ENCODE peak calls at places on chromosome 11, in five cellular contexts. One of them, this sample, is unnamed.

GRCh38 chr11:65718964-65719492 is 1.6 kb downstream of the RNASEH2C start:
- DNase-seq in hypothalamus: no peak
- DNase-seq in GM04504: no peak
- DNase-seq in activated CD8-positive, alpha-beta memory T cell treated with anti-CD3 and anti-CD28 coated beads, Interleukin-2, amount 50 U/mL, for 4 hours: no peak
- DNase-seq in naive B cell: no peak
- DNase-seq in this sample: no peak

GRCh38 chr11:96313163-96313562 is 29.8 kb downstream of the MAML2 start:
- DNase-seq in activated CD8-positive, alpha-beta memory T cell treated with anti-CD3 and anti-CD28 coated beads, Interleukin-2, amount 50 U/mL, for 4 hours: no peak
- DNase-seq in naive B cell: no peak
- DNase-seq in GM04504: no peak
- DNase-seq in hypothalamus: no peak
- DNase-seq in this sample: no peak

GRCh38 chr11:23236846-23237550 is 376.7 kb upstream of the CCDC179 start:
- DNase-seq in activated CD8-positive, alpha-beta memory T cell treated with anti-CD3 and anti-CD28 coated beads, Interleukin-2, amount 50 U/mL, for 4 hours: no peak
- DNase-seq in GM04504: peak; percentile 35
- DNase-seq in hypothalamus: no peak
- DNase-seq in naive B cell: no peak
- DNase-seq in this sample: peak; percentile 47

GRCh38 chr11:19728436-19728835 is 15.8 kb downstream of the NAV2 start:
- DNase-seq in naive B cell: no peak
- DNase-seq in hypothalamus: no peak
- DNase-seq in activated CD8-positive, alpha-beta memory T cell treated with anti-CD3 and anti-CD28 coated beads, Interleukin-2, amount 50 U/mL, for 4 hours: no peak
- DNase-seq in GM04504: peak; percentile 56
- DNase-seq in this sample: peak; percentile 53

GRCh38 chr11:128733440-128734115 is 39.7 kb downstream of the FLI1 start:
- DNase-seq in activated CD8-positive, alpha-beta memory T cell treated with anti-CD3 and anti-CD28 coated beads, Interleukin-2, amount 50 U/mL, for 4 hours: no peak
- DNase-seq in hypothalamus: no peak
- DNase-seq in naive B cell: no peak
- DNase-seq in GM04504: no peak
- DNase-seq in this sample: no peak

GRCh38 chr11:57648791-57649735 is 649 bp downstream of the YPEL4 start:
- DNase-seq in GM04504: no peak
- DNase-seq in hypothalamus: peak; percentile 54
- DNase-seq in activated CD8-positive, alpha-beta memory T cell treated with anti-CD3 and anti-CD28 coated beads, Interleukin-2, amount 50 U/mL, for 4 hours: no peak
- DNase-seq in naive B cell: no peak
- DNase-seq in this sample: no peak

GRCh38 chr11:13105237-13105844 is 96.2 kb downstream of the RASSF10 start:
- DNase-seq in naive B cell: no peak
- DNase-seq in activated CD8-positive, alpha-beta memory T cell treated with anti-CD3 and anti-CD28 coated beads, Interleukin-2, amount 50 U/mL, for 4 hours: no peak
- DNase-seq in GM04504: no peak
- DNase-seq in hypothalamus: no peak
- DNase-seq in this sample: no peak

GRCh38 chr11:96287796-96288439 is 55.1 kb downstream of the MAML2 start:
- DNase-seq in activated CD8-positive, alpha-beta memory T cell treated with anti-CD3 and anti-CD28 coated beads, Interleukin-2, amount 50 U/mL, for 4 hours: no peak
- DNase-seq in naive B cell: no peak
- DNase-seq in hypothalamus: no peak
- DNase-seq in GM04504: no peak
- DNase-seq in this sample: no peak

GRCh38 chr11:95922099-95922498 is 1.8 kb downstream of the MTMR2 start:
- DNase-seq in GM04504: no peak
- DNase-seq in hypothalamus: no peak
- DNase-seq in naive B cell: no peak
- DNase-seq in activated CD8-positive, alpha-beta memory T cell treated with anti-CD3 and anti-CD28 coated beads, Interleukin-2, amount 50 U/mL, for 4 hours: no peak
- DNase-seq in this sample: no peak

GRCh38 chr11:74677131-74677530 is 54.1 kb downstream of the CHRDL2 start:
- DNase-seq in activated CD8-positive, alpha-beta memory T cell treated with anti-CD3 and anti-CD28 coated beads, Interleukin-2, amount 50 U/mL, for 4 hours: no peak
- DNase-seq in naive B cell: no peak
- DNase-seq in GM04504: no peak
- DNase-seq in hypothalamus: no peak
- DNase-seq in this sample: no peak

GRCh38 chr11:26896716-26897115 is 97.2 kb upstream of the FIBIN start:
- DNase-seq in hypothalamus: no peak
- DNase-seq in naive B cell: no peak
- DNase-seq in GM04504: peak; percentile 10
- DNase-seq in activated CD8-positive, alpha-beta memory T cell treated with anti-CD3 and anti-CD28 coated beads, Interleukin-2, amount 50 U/mL, for 4 hours: no peak
- DNase-seq in this sample: no peak

GRCh38 chr11:46006418-46007070 is 84.1 kb downstream of the LARGE2 start:
- DNase-seq in GM04504: no peak
- DNase-seq in activated CD8-positive, alpha-beta memory T cell treated with anti-CD3 and anti-CD28 coated beads, Interleukin-2, amount 50 U/mL, for 4 hours: no peak
- DNase-seq in naive B cell: peak; percentile 58
- DNase-seq in hypothalamus: no peak
- DNase-seq in this sample: no peak

GRCh38 chr11:63846897-63847296 is 8.0 kb downstream of the MARK2 start:
- DNase-seq in naive B cell: no peak
- DNase-seq in hypothalamus: no peak
- DNase-seq in activated CD8-positive, alpha-beta memory T cell treated with anti-CD3 and anti-CD28 coated beads, Interleukin-2, amount 50 U/mL, for 4 hours: no peak
- DNase-seq in GM04504: no peak
- DNase-seq in this sample: no peak

GRCh38 chr11:33319965-33320813 is 63.0 kb downstream of the HIPK3 start:
- DNase-seq in activated CD8-positive, alpha-beta memory T cell treated with anti-CD3 and anti-CD28 coated beads, Interleukin-2, amount 50 U/mL, for 4 hours: no peak
- DNase-seq in naive B cell: no peak
- DNase-seq in hypothalamus: no peak
- DNase-seq in GM04504: no peak
- DNase-seq in this sample: no peak

GRCh38 chr11:131511794-131512193 is 141.4 kb downstream of the NTM start:
- DNase-seq in hypothalamus: no peak
- DNase-seq in GM04504: no peak
- DNase-seq in naive B cell: no peak
- DNase-seq in activated CD8-positive, alpha-beta memory T cell treated with anti-CD3 and anti-CD28 coated beads, Interleukin-2, amount 50 U/mL, for 4 hours: no peak
- DNase-seq in this sample: no peak

GRCh38 chr11:10413268-10413667 is 41.8 kb upstream of the AMPD3 start:
- DNase-seq in activated CD8-positive, alpha-beta memory T cell treated with anti-CD3 and anti-CD28 coated beads, Interleukin-2, amount 50 U/mL, for 4 hours: peak; percentile 38
- DNase-seq in GM04504: no peak
- DNase-seq in hypothalamus: peak; percentile 63
- DNase-seq in naive B cell: peak; percentile 57
- DNase-seq in this sample: no peak

GRCh38 chr11:125025968-125026367 is 37.1 kb upstream of the SLC37A2 start:
- DNase-seq in activated CD8-positive, alpha-beta memory T cell treated with anti-CD3 and anti-CD28 coated beads, Interleukin-2, amount 50 U/mL, for 4 hours: no peak
- DNase-seq in hypothalamus: no peak
- DNase-seq in GM04504: no peak
- DNase-seq in naive B cell: no peak
- DNase-seq in this sample: no peak

GRCh38 chr11:3849297-3849874 is 6.1 kb upstream of the STIM1 start:
- DNase-seq in naive B cell: peak; percentile 64
- DNase-seq in GM04504: no peak
- DNase-seq in hypothalamus: no peak
- DNase-seq in activated CD8-positive, alpha-beta memory T cell treated with anti-CD3 and anti-CD28 coated beads, Interleukin-2, amount 50 U/mL, for 4 hours: peak; percentile 50
- DNase-seq in this sample: peak; percentile 9

GRCh38 chr11:123454060-123454651 is 24.1 kb downstream of the GRAMD1B start:
- DNase-seq in GM04504: no peak
- DNase-seq in naive B cell: no peak
- DNase-seq in activated CD8-positive, alpha-beta memory T cell treated with anti-CD3 and anti-CD28 coated beads, Interleukin-2, amount 50 U/mL, for 4 hours: peak; percentile 42
- DNase-seq in hypothalamus: no peak
- DNase-seq in this sample: no peak

GRCh38 chr11:126468102-126468521 is 112.6 kb downstream of the ST3GAL4 start:
- DNase-seq in GM04504: no peak
- DNase-seq in naive B cell: no peak
- DNase-seq in activated CD8-positive, alpha-beta memory T cell treated with anti-CD3 and anti-CD28 coated beads, Interleukin-2, amount 50 U/mL, for 4 hours: no peak
- DNase-seq in hypothalamus: no peak
- DNase-seq in this sample: no peak

GRCh38 chr11:129445226-129445625 is 69.6 kb downstream of the BARX2 start:
- DNase-seq in hypothalamus: no peak
- DNase-seq in activated CD8-positive, alpha-beta memory T cell treated with anti-CD3 and anti-CD28 coated beads, Interleukin-2, amount 50 U/mL, for 4 hours: no peak
- DNase-seq in GM04504: no peak
- DNase-seq in naive B cell: no peak
- DNase-seq in this sample: no peak

GRCh38 chr11:124917115-124917637 is 1.9 kb upstream of the HEPN1 start:
- DNase-seq in hypothalamus: peak; percentile 76
- DNase-seq in naive B cell: no peak
- DNase-seq in GM04504: no peak
- DNase-seq in activated CD8-positive, alpha-beta memory T cell treated with anti-CD3 and anti-CD28 coated beads, Interleukin-2, amount 50 U/mL, for 4 hours: no peak
- DNase-seq in this sample: no peak

GRCh38 chr11:126997641-126998040 is 2.9 kb downstream of the KIRREL3 start:
- DNase-seq in activated CD8-positive, alpha-beta memory T cell treated with anti-CD3 and anti-CD28 coated beads, Interleukin-2, amount 50 U/mL, for 4 hours: no peak
- DNase-seq in GM04504: no peak
- DNase-seq in naive B cell: no peak
- DNase-seq in hypothalamus: no peak
- DNase-seq in this sample: no peak

GRCh38 chr11:60563553-60564235 is 48.5 kb downstream of the MS4A13 start:
- DNase-seq in GM04504: no peak
- DNase-seq in naive B cell: no peak
- DNase-seq in activated CD8-positive, alpha-beta memory T cell treated with anti-CD3 and anti-CD28 coated beads, Interleukin-2, amount 50 U/mL, for 4 hours: no peak
- DNase-seq in hypothalamus: no peak
- DNase-seq in this sample: no peak

GRCh38 chr11:107741044-107741823 is 29.4 kb upstream of the SLN start:
- DNase-seq in GM04504: no peak
- DNase-seq in activated CD8-positive, alpha-beta memory T cell treated with anti-CD3 and anti-CD28 coated beads, Interleukin-2, amount 50 U/mL, for 4 hours: no peak
- DNase-seq in hypothalamus: no peak
- DNase-seq in naive B cell: no peak
- DNase-seq in this sample: no peak

GRCh38 chr11:74004694-74005615 is 3.9 kb downstream of the UCP3 start:
- DNase-seq in activated CD8-positive, alpha-beta memory T cell treated with anti-CD3 and anti-CD28 coated beads, Interleukin-2, amount 50 U/mL, for 4 hours: peak; percentile 77
- DNase-seq in naive B cell: peak; percentile 63
- DNase-seq in GM04504: no peak
- DNase-seq in hypothalamus: no peak
- DNase-seq in this sample: no peak

GRCh38 chr11:83827940-83828554 is 541.9 kb upstream of the CCDC90B start:
- DNase-seq in GM04504: peak; percentile 6
- DNase-seq in activated CD8-positive, alpha-beta memory T cell treated with anti-CD3 and anti-CD28 coated beads, Interleukin-2, amount 50 U/mL, for 4 hours: no peak
- DNase-seq in hypothalamus: no peak
- DNase-seq in naive B cell: peak; percentile 18
- DNase-seq in this sample: no peak

GRCh38 chr11:61377461-61378160 is 14.8 kb upstream of the TMEM216 start:
- DNase-seq in activated CD8-positive, alpha-beta memory T cell treated with anti-CD3 and anti-CD28 coated beads, Interleukin-2, amount 50 U/mL, for 4 hours: no peak
- DNase-seq in hypothalamus: no peak
- DNase-seq in GM04504: no peak
- DNase-seq in naive B cell: no peak
- DNase-seq in this sample: peak; percentile 23

GRCh38 chr11:121352301-121352891 is 59.8 kb downstream of the SC5D start:
- DNase-seq in GM04504: no peak
- DNase-seq in hypothalamus: peak; percentile 49
- DNase-seq in naive B cell: no peak
- DNase-seq in activated CD8-positive, alpha-beta memory T cell treated with anti-CD3 and anti-CD28 coated beads, Interleukin-2, amount 50 U/mL, for 4 hours: no peak
- DNase-seq in this sample: no peak

GRCh38 chr11:3165152-3165705 is at the start of gene OSBPL5:
- DNase-seq in GM04504: peak; percentile 35
- DNase-seq in hypothalamus: peak; percentile 71
- DNase-seq in activated CD8-positive, alpha-beta memory T cell treated with anti-CD3 and anti-CD28 coated beads, Interleukin-2, amount 50 U/mL, for 4 hours: peak; percentile 56
- DNase-seq in naive B cell: no peak
- DNase-seq in this sample: no peak

GRCh38 chr11:114064216-114064615 is 4.7 kb downstream of the ZBTB16 start:
- DNase-seq in activated CD8-positive, alpha-beta memory T cell treated with anti-CD3 and anti-CD28 coated beads, Interleukin-2, amount 50 U/mL, for 4 hours: no peak
- DNase-seq in hypothalamus: no peak
- DNase-seq in GM04504: no peak
- DNase-seq in naive B cell: no peak
- DNase-seq in this sample: no peak

This sample was measured in GM04503.